ENCODE peak calls at places on chromosomes 11 and 22, in six cellular contexts. L is ACHN; R is iPS-NIHi11; B is pancreas; W is activated CD4-positive, alpha-beta T cell treated with anti-CD3 and anti-CD28 coated beads for 24 hours; N is activated T-helper 1 cell treated with anti-CD3 and anti-CD28 coated beads, Interleukin-12 subunit alpha, Interleukin-12 subunit beta, Interleukin-2, Interleukin-4 antibody, amounts not matched to agents 30 ng/mL and 10 ng/mL and 1 ng/mL, durations not matched to agents 14 hours and 24 hours and 36 hours. F is an unnamed sample.

GRCh38 chr22:42766860-42767259 is 46.2 kb upstream of the A4GALT start:
- DNase-seq in L (no peak), R (no peak), B (no peak), W (no peak), N (no peak), F (no peak)

GRCh38 chr11:1796297-1797011 is 32.7 kb upstream of the CTSD start:
- DNase-seq in L (no peak), R (no peak), B (no peak), W (no peak), N (no peak), F (no peak)

GRCh38 chr11:22459053-22459452 is 120.9 kb downstream of the SLC17A6 start:
- DNase-seq in L (no peak), R (no peak), B (no peak), W (no peak), N (no peak), F (no peak)

GRCh38 chr22:23522642-23523251 is 57.3 kb downstream of the IGLL1 start:
- DNase-seq in L (no peak), R (no peak), B (no peak), W (no peak), N (no peak), F (no peak)

GRCh38 chr22:44728761-44729261 is 23.6 kb upstream of the ARHGAP8 start:
- DNase-seq in L (no peak), R (no peak), B (no peak), W (no peak), N (no peak), F (no peak)

GRCh38 chr11:283405-284080 is 5.3 kb downstream of the NLRP6 start:
- DNase-seq in L (no peak), R (no peak), B (no peak), W (no peak), N (no peak), F (no peak)

GRCh38 chr22:50302564-50302963 is 4.9 kb downstream of the PLXNB2 start:
- DNase-seq in L (no peak), R (no peak), B (no peak), W (no peak), N (no peak), F (no peak)

GRCh38 chr22:32951081-32951806 is 106.9 kb downstream of the SYN3 start:
- DNase-seq in L (no peak), R (peak; percentile 46), B (no peak), W (no peak), N (no peak), F (no peak)

GRCh38 chr11:68890490-68891231 is 13.0 kb downstream of the MRPL21 start:
- DNase-seq in L (no peak), R (no peak), B (peak; percentile 26), W (no peak), N (no peak), F (peak; percentile 69)

GRCh38 chr22:49505337-49506009 is 322.2 kb downstream of the BRD1 start:
- DNase-seq in L (no peak), R (no peak), B (no peak), W (no peak), N (no peak), F (no peak)

GRCh38 chr11:6941970-6942369 is 15.7 kb downstream of the ZNF215 start:
- DNase-seq in L (no peak), R (no peak), B (no peak), W (no peak), N (no peak), F (no peak)

GRCh38 chr11:1220941-1221721 is 1.7 kb upstream of the MUC5B start:
- DNase-seq in L (no peak), R (peak; percentile 30), B (no peak), W (no peak), N (no peak), F (no peak)

GRCh38 chr11:46599340-46600067 is 5.7 kb upstream of the AMBRA1 start:
- DNase-seq in L (no peak), R (no peak), B (no peak), W (no peak), N (no peak), F (no peak)

GRCh38 chr11:125300791-125301218 is 136.3 kb downstream of the PKNOX2 start:
- DNase-seq in L (peak; percentile 54), R (no peak), B (no peak), W (no peak), N (no peak), F (peak; percentile 52)

GRCh38 chr11:129273322-129273721 is 81.2 kb upstream of the ARHGAP32 start:
- DNase-seq in L (no peak), R (no peak), B (no peak), W (no peak), N (no peak), F (no peak)

GRCh38 chr22:30336752-30337460 is 10.2 kb upstream of the TBC1D10A start:
- DNase-seq in L (no peak), R (no peak), B (no peak), W (no peak), N (no peak), F (no peak)

GRCh38 chr11:119626197-119626909 is 102.6 kb downstream of the NECTIN1 start:
- DNase-seq in L (no peak), R (no peak), B (no peak), W (no peak), N (no peak), F (no peak)

GRCh38 chr22:46638601-46639431 is 18.6 kb downstream of the GRAMD4 start:
- DNase-seq in L (no peak), R (no peak), B (no peak), W (no peak), N (no peak), F (no peak)

GRCh38 chr22:32685527-32685926 is 116.0 kb upstream of the TIMP3 start:
- DNase-seq in L (no peak), R (no peak), B (no peak), W (no peak), N (no peak), F (no peak)

GRCh38 chr11:32510039-32510438 is 73.6 kb upstream of the EIF3M start:
- DNase-seq in L (no peak), R (peak; percentile 23), B (no peak), W (no peak), N (no peak), F (no peak)

GRCh38 chr22:28599693-28600092 is 79.9 kb downstream of the TTC28 start:
- DNase-seq in L (no peak), R (no peak), B (no peak), W (no peak), N (no peak), F (no peak)

F was measured in Caki2.